ENCODE peak calls at places on chromosomes 3 and 15, in six cellular contexts. B is WTC11, J is HepG2, D is H1, S is K562, I is GM12878. Z is an unnamed sample.

GRCh38 chr15:89972085-89972484 is 29.0 kb upstream of the ZNF710 start:
- DNase-seq in J (no peak), B (no peak), D (no peak), S (no peak), I (no peak), Z (no peak)

GRCh38 chr15:94563455-94563854 is 332.1 kb downstream of the MCTP2 start:
- DNase-seq in B (no peak), D (no peak), J (no peak), S (no peak), I (no peak), Z (no peak)

GRCh38 chr3:141796436-141797166 is 33.4 kb downstream of the GRK7 start:
- DNase-seq in D (no peak), I (peak; percentile 63), B (no peak), S (no peak), J (no peak), Z (no peak)

GRCh38 chr15:31402511-31403056 is 75.9 kb downstream of the KLF13 start:
- DNase-seq in D (no peak), I (no peak), B (no peak), J (no peak), S (no peak), Z (no peak)

GRCh38 chr3:9066775-9067174 is 103.5 kb upstream of the RAD18 start:
- DNase-seq in I (no peak), J (no peak), D (no peak), S (no peak), B (no peak), Z (no peak)

GRCh38 chr3:21747376-21747775 is 3.6 kb downstream of the ZNF385D start:
- DNase-seq in S (no peak), J (no peak), I (no peak), B (no peak), D (no peak), Z (no peak)

GRCh38 chr3:16370872-16371740 is 106.1 kb downstream of the OXNAD1 start:
- DNase-seq in J (no peak), I (no peak), B (no peak), S (no peak), D (no peak), Z (no peak)

GRCh38 chr3:125512135-125512920 is 7.7 kb downstream of the SNX4 start:
- DNase-seq in D (no peak), I (peak; percentile 26), J (no peak), B (no peak), S (no peak), Z (peak; percentile 3)

DNA sequence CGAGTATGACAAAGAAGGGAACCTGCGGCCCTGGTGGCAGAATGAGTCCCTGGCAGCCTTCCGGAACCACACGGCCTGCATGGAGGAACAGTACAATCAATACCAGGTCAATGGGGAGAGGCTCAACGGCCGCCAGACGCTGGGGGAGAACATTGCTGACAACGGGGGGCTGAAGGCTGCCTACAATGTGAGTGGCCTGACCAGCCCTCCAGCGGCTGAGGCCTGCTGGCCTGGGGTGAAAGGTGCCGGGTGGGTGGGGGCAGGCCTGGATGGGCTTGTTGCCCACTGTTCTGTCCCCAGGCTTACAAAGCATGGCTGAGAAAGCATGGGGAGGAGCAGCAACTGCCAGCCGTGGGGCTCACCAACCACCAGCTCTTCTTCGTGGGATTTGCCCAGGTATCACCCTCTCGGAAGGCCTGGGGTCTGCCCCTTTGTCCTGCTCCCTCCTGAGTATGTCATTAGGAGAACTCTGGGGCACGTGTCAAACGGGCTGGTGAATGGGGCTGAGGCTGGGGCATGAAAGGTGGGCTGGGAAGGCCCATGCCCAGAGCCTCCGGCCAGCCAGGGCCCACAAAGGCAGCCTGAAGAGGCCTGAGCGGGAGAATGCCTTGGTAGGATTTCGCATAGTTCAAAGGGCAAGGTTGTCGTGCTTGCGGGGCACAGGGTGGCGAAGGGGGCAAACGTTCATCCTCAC is 7.8 kb upstream of the PSMD2 start:
- DNase-seq in D (no peak), I (no peak), B (no peak), J (no peak), S (no peak), Z (no peak)
- TF ChIP-seq ATF3 in D (no peak), I (no peak), B (no peak), J (no peak), S (no peak), Z (no peak)

GRCh38 chr3:148315756-148316155 is 381.9 kb upstream of the AGTR1 start:
- DNase-seq in J (no peak), B (no peak), S (no peak), D (no peak), I (no peak), Z (no peak)

GRCh38 chr3:148318240-148318639 is 379.5 kb upstream of the AGTR1 start:
- DNase-seq in S (no peak), D (no peak), I (no peak), J (no peak), B (no peak), Z (no peak)

GRCh38 chr3:148319960-148320359 is 377.7 kb upstream of the AGTR1 start:
- DNase-seq in J (no peak), I (no peak), B (no peak), S (no peak), D (no peak), Z (no peak)

GRCh38 chr3:148319161-148319915 is 378.4 kb upstream of the AGTR1 start:
- DNase-seq in S (no peak), B (no peak), I (peak; percentile 89), D (no peak), J (no peak), Z (no peak)
- TF ChIP-seq ATF3 in S (no peak), B (no peak), I (no peak), D (no peak), J (no peak), Z (no peak)

GRCh38 chr3:131083190-131083863 is 56.6 kb downstream of the NEK11 start:
- DNase-seq in J (no peak), D (no peak), B (peak; percentile 41), I (no peak), S (no peak), Z (no peak)
- TF ChIP-seq ATF3 in J (no peak), D (no peak), B (no peak), I (no peak), S (no peak), Z (no peak)

DNA sequence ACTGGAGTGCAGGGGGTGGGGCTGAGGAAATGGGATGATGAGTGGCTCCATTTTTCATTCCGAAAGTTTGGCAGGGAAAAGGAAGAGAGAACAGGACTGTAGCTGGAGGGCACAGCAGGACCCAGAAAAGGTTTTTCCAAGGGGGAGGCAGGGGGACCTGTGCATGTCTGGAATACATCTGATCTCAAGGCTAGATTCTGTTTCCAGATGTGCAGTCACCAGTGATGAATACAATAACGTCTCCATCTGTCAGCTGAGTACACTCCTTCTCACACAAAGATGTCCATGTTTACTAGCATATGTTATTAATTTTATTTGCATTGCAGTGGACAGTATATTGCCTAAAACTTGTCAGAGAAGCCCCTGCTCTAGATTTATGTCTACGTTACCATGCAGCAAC is 39.9 kb upstream of the PRTG start:
- DNase-seq in B (no peak), D (no peak), I (no peak), J (no peak), S (no peak), Z (no peak)
- TF ChIP-seq ATF3 in B (no peak), D (no peak), I (no peak), J (no peak), S (no peak), Z (no peak)